ENCODE peak calls at places on chromosomes 6 and 20, in five cellular contexts. R is SHP77, G is hypothalamus, N is AG10803, M is NCI-H2029. X is an unnamed sample.

GRCh38 chr6:11613858-11614257 is 76.3 kb downstream of the TMEM170B start:
- DNase-seq in R (no peak), G (no peak), N (peak; percentile 96), M (no peak), X (peak; percentile 99)

GRCh38 chr6:3023663-3024483 is 24.2 kb downstream of the NQO2 start:
- DNase-seq in R (peak; percentile 97), G (no peak), N (peak; percentile 93), M (peak; percentile 80), X (peak; percentile 77)

GRCh38 chr6:170295519-170296422 is 4.9 kb upstream of the DLL1 start:
- DNase-seq in R (peak; percentile 76), G (no peak), N (no peak), M (peak; percentile 57), X (no peak)

GRCh38 chr20:1274485-1275313 is 8.6 kb downstream of the SNPH start:
- DNase-seq in R (peak; percentile 88), G (no peak), N (no peak), M (peak; percentile 87), X (no peak)

GRCh38 chr20:23602261-23602660 is 3.5 kb downstream of the CST9 start:
- DNase-seq in R (no peak), G (no peak), N (no peak), M (no peak), X (no peak)

GRCh38 chr6:27049863-27050781 is 197.4 kb upstream of the PRSS16 start:
- DNase-seq in R (no peak), G (no peak), N (no peak), M (no peak), X (no peak)

GRCh38 chr20:3174442-3175263 is 1.3 kb upstream of the LZTS3 start:
- DNase-seq in R (peak; percentile 67), G (no peak), N (peak; percentile 37), M (no peak), X (no peak)

GRCh38 chr6:150857062-150857905 is 8.2 kb upstream of the MTHFD1L start:
- DNase-seq in R (no peak), G (no peak), N (peak; percentile 99), M (no peak), X (peak; percentile 100)

GRCh38 chr6:44538131-44538835 is 150.8 kb downstream of the CDC5L start:
- DNase-seq in R (no peak), G (no peak), N (no peak), M (no peak), X (no peak)

GRCh38 chr6:3911614-3912336 is 62.6 kb downstream of the FAM50B start:
- DNase-seq in R (no peak), G (peak; percentile 35), N (peak; percentile 69), M (peak; percentile 43), X (peak; percentile 89)

GRCh38 chr20:50130995-50131394 is 18.0 kb upstream of the UBE2V1 start:
- DNase-seq in R (no peak), G (no peak), N (peak; percentile 28), M (no peak), X (no peak)

GRCh38 chr6:56188429-56188828 is 59.0 kb downstream of the COL21A1 start:
- DNase-seq in R (no peak), G (no peak), N (no peak), M (no peak), X (no peak)

GRCh38 chr20:1657556-1658334 is at the start of gene SIRPG:
- DNase-seq in R (no peak), G (no peak), N (no peak), M (no peak), X (no peak)

GRCh38 chr6:164322533-164322932 is 908.0 kb downstream of the QKI start:
- DNase-seq in R (no peak), G (no peak), N (peak; percentile 51), M (no peak), X (peak; percentile 90)

GRCh38 chr20:575230-575629 is 31.6 kb upstream of the CSNK2A1 start:
- DNase-seq in R (no peak), G (no peak), N (no peak), M (no peak), X (no peak)

GRCh38 chr6:75830959-75831885 is 82.2 kb downstream of the MYO6 start:
- DNase-seq in R (no peak), G (no peak), N (peak; percentile 55), M (no peak), X (peak; percentile 87)

GRCh38 chr6:148203970-148204369 is 138.7 kb upstream of the SASH1 start:
- DNase-seq in R (peak; percentile 33), G (no peak), N (peak; percentile 68), M (no peak), X (peak; percentile 99)

GRCh38 chr6:6973721-6974120 is 134.0 kb upstream of the RREB1 start:
- DNase-seq in R (no peak), G (no peak), N (no peak), M (no peak), X (no peak)

GRCh38 chr6:144809120-144809519 is 524.0 kb downstream of the UTRN start:
- DNase-seq in R (no peak), G (no peak), N (peak; percentile 42), M (no peak), X (peak; percentile 21)

GRCh38 chr6:31086788-31087440 is 25.5 kb downstream of the C6orf15 start:
- DNase-seq in R (no peak), G (no peak), N (peak; percentile 49), M (no peak), X (peak; percentile 87)

GRCh38 chr6:132919476-132919875 is 105.1 kb downstream of the RPS12 start:
- DNase-seq in R (no peak), G (no peak), N (peak; percentile 89), M (no peak), X (peak; percentile 95)

GRCh38 chr6:106387875-106388274 is 27.4 kb downstream of the CRYBG1 start:
- DNase-seq in R (no peak), G (no peak), N (no peak), M (no peak), X (no peak)

GRCh38 chr6:107787589-107787960 is 36.5 kb downstream of the SCML4 start:
- DNase-seq in R (no peak), G (no peak), N (no peak), M (no peak), X (no peak)

GRCh38 chr20:38973546-38974120 is 11.5 kb downstream of the DHX35 start:
- DNase-seq in R (no peak), G (no peak), N (peak; percentile 34), M (no peak), X (peak; percentile 57)